ENCODE peak calls at places on chromosome 12, in seven cellular contexts. One of them, this sample, is unnamed. For H3K4me1, the result is how much of the 10 kb centered on the place peaks cover.

GRCh38 chr12:3014641-3015040 is 55.4 kb downstream of the TEAD4 start:
- DNase-seq in spleen: no peak
- DNase-seq in heart left ventricle: no peak
- DNase-seq in IMR-90: no peak
- DNase-seq in tibial nerve: no peak
- DNase-seq in H1: no peak
- DNase-seq in HepG2: no peak
- DNase-seq in this sample: no peak

GRCh38 chr12:57694459-57695019 is 607 bp downstream of the OS9 start:
- DNase-seq in spleen: no peak
- DNase-seq in HepG2: no peak
- DNase-seq in H1: no peak
- DNase-seq in IMR-90: no peak
- DNase-seq in tibial nerve: no peak
- DNase-seq in heart left ventricle: no peak
- DNase-seq in this sample: no peak

GRCh38 chr12:16579041-16579440 is 26.9 kb downstream of the LMO3 start:
- DNase-seq in H1: no peak
- DNase-seq in HepG2: no peak
- DNase-seq in IMR-90: no peak
- DNase-seq in tibial nerve: no peak
- DNase-seq in heart left ventricle: no peak
- DNase-seq in spleen: no peak
- DNase-seq in this sample: no peak

GRCh38 chr12:39348941-39349626 is 93.8 kb downstream of the KIF21A start:
- DNase-seq in IMR-90: no peak
- DNase-seq in H1: no peak
- DNase-seq in tibial nerve: no peak
- DNase-seq in HepG2: no peak
- DNase-seq in heart left ventricle: no peak
- DNase-seq in spleen: no peak
- DNase-seq in this sample: no peak

GRCh38 chr12:26845057-26845666 is 12.2 kb upstream of the ITPR2 start:
- DNase-seq in heart left ventricle: peak
- DNase-seq in HepG2: peak
- DNase-seq in H1: peak
- DNase-seq in spleen: no peak
- DNase-seq in tibial nerve: peak
- DNase-seq in IMR-90: peak
- DNase-seq in this sample: no peak

GRCh38 chr12:127306604-127307215 is 960.3 kb upstream of the TMEM132C start:
- DNase-seq in H1: no peak
- DNase-seq in IMR-90: no peak
- DNase-seq in heart left ventricle: no peak
- DNase-seq in HepG2: no peak
- DNase-seq in spleen: no peak
- DNase-seq in tibial nerve: no peak
- DNase-seq in this sample: no peak

GRCh38 chr12:7907009-7907408 is 29.0 kb downstream of the SLC2A3 start:
- DNase-seq in H1: peak
- DNase-seq in HepG2: peak
- DNase-seq in IMR-90: peak
- DNase-seq in spleen: no peak
- DNase-seq in heart left ventricle: no peak
- DNase-seq in tibial nerve: peak
- DNase-seq in this sample: no peak

GRCh38 chr12:42732908-42733411 is 143.4 kb upstream of the PRICKLE1 start:
- DNase-seq in IMR-90: no peak
- DNase-seq in H1: no peak
- DNase-seq in heart left ventricle: no peak
- DNase-seq in tibial nerve: no peak
- DNase-seq in spleen: no peak
- DNase-seq in HepG2: no peak
- DNase-seq in this sample: no peak

GRCh38 chr12:2453076-2453806 is 341.5 kb upstream of the FKBP4 start:
- DNase-seq in heart left ventricle: no peak
- DNase-seq in spleen: no peak
- DNase-seq in HepG2: no peak
- DNase-seq in H1: no peak
- DNase-seq in IMR-90: no peak
- DNase-seq in tibial nerve: no peak
- DNase-seq in this sample: no peak

GRCh38 chr12:53052419-53053222 is 2.8 kb downstream of the TNS2 start:
- DNase-seq in tibial nerve: peak
- DNase-seq in HepG2: no peak
- DNase-seq in spleen: no peak
- DNase-seq in H1: no peak
- DNase-seq in heart left ventricle: peak
- DNase-seq in IMR-90: peak
- DNase-seq in this sample: no peak

GRCh38 chr12:111792155-111792876 is 25.6 kb downstream of the ALDH2 start:
- DNase-seq in HepG2: no peak
- DNase-seq in IMR-90: peak
- DNase-seq in H1: no peak
- DNase-seq in tibial nerve: peak
- DNase-seq in heart left ventricle: peak
- DNase-seq in spleen: no peak
- DNase-seq in this sample: no peak

GRCh38 chr12:113214938-113215400 is 6.3 kb upstream of the TPCN1 start:
- DNase-seq in heart left ventricle: peak
- DNase-seq in spleen: no peak
- DNase-seq in IMR-90: peak
- DNase-seq in tibial nerve: peak
- DNase-seq in H1: no peak
- DNase-seq in HepG2: peak
- DNase-seq in this sample: no peak

GRCh38 chr12:81128930-81129554 is 51.2 kb downstream of the ACSS3 start:
- DNase-seq in heart left ventricle: peak
- DNase-seq in IMR-90: peak
- DNase-seq in H1: no peak
- DNase-seq in spleen: no peak
- DNase-seq in tibial nerve: no peak
- DNase-seq in HepG2: peak
- DNase-seq in this sample: no peak

GRCh38 chr12:26011099-26011498 is 52.6 kb downstream of the RASSF8 start:
- DNase-seq in H1: no peak
- DNase-seq in spleen: no peak
- DNase-seq in IMR-90: peak
- DNase-seq in heart left ventricle: no peak
- DNase-seq in HepG2: no peak
- DNase-seq in tibial nerve: peak
- DNase-seq in this sample: no peak

GRCh38 chr12:128258866-128259555 is 8.0 kb upstream of the TMEM132C start:
- DNase-seq in spleen: no peak
- DNase-seq in tibial nerve: no peak
- DNase-seq in heart left ventricle: no peak
- DNase-seq in H1: no peak
- DNase-seq in HepG2: no peak
- DNase-seq in IMR-90: no peak
- DNase-seq in this sample: no peak

GRCh38 chr12:99984271-99985128 is at the start of gene ANKS1B:
- DNase-seq in IMR-90: peak
- DNase-seq in heart left ventricle: peak
- DNase-seq in HepG2: no peak
- DNase-seq in tibial nerve: peak
- DNase-seq in spleen: no peak
- DNase-seq in H1: peak
- DNase-seq in this sample: no peak

GRCh38 chr12:58176296-58176869 is 235.0 kb downstream of the ATP23 start:
- DNase-seq in heart left ventricle: peak
- DNase-seq in IMR-90: peak
- DNase-seq in tibial nerve: peak
- DNase-seq in HepG2: peak
- DNase-seq in H1: peak
- DNase-seq in spleen: no peak
- DNase-seq in this sample: no peak

GRCh38 chr12:101299931-101300330 is 20.0 kb downstream of the UTP20 start:
- DNase-seq in tibial nerve: no peak
- DNase-seq in IMR-90: peak
- DNase-seq in spleen: no peak
- DNase-seq in HepG2: peak
- DNase-seq in H1: no peak
- DNase-seq in heart left ventricle: no peak
- DNase-seq in this sample: no peak

GRCh38 chr12:57031228-57031670 is 14.9 kb upstream of the TAC3 start:
- DNase-seq in H1: no peak
- DNase-seq in heart left ventricle: no peak
- DNase-seq in HepG2: peak
- DNase-seq in tibial nerve: no peak
- DNase-seq in spleen: no peak
- DNase-seq in IMR-90: no peak
- DNase-seq in this sample: no peak

GRCh38 chr12:38995249-38995648 is 89.9 kb upstream of the CPNE8 start:
- DNase-seq in tibial nerve: no peak
- DNase-seq in H1: no peak
- DNase-seq in HepG2: no peak
- DNase-seq in heart left ventricle: no peak
- DNase-seq in IMR-90: no peak
- DNase-seq in spleen: no peak
- DNase-seq in this sample: no peak

DNA sequence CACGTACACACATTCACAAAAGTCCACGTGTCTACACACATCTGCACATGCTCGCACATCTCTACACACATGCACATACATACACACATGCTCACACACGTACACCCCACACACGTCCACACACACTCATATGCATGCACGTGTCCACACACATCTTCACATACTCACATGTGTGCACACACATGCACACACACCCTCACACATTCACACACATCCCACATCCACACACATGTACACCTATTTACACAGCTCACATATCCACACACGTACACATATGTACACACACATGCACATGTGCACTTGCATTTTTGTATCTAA is 3.6 kb downstream of the ADGRD1 start:
- DNase-seq in spleen: no peak
- DNase-seq in tibial nerve: no peak
- DNase-seq in H1: no peak
- DNase-seq in HepG2: no peak
- DNase-seq in heart left ventricle: no peak
- DNase-seq in IMR-90: no peak
- DNase-seq in this sample: no peak
- H3K4me1 ChIP-seq in spleen: under half
- H3K4me1 ChIP-seq in tibial nerve: under half
- H3K4me1 ChIP-seq in H1: under half
- H3K4me1 ChIP-seq in HepG2: under half
- H3K4me1 ChIP-seq in heart left ventricle: under half
- H3K4me1 ChIP-seq in IMR-90: under half
- H3K4me1 ChIP-seq in this sample: under half

DNA sequence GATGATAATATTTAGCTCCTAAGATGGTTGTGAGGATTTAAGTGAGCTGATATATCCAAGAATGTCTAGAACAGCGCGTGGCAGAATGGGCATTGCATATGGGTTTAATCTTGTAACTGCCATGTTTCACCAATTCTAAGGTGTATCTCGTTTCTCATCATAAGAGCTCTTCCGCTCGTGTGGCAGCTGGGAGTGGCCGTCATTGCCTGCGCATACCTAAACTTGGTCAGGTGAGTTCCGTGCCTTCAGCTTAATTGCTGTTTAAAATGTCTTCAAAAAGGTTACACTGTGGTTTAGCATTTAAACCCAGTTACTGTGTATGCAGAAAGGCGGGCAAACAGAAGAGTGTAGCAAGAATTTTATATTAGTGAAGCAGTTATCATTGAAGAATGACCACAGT is 4.5 kb upstream of the AQP2 start:
- DNase-seq in heart left ventricle: no peak
- DNase-seq in H1: no peak
- DNase-seq in HepG2: no peak
- DNase-seq in spleen: peak
- DNase-seq in tibial nerve: no peak
- DNase-seq in IMR-90: no peak
- DNase-seq in this sample: no peak
- TF ChIP-seq CTCF in heart left ventricle: no peak
- TF ChIP-seq CTCF in H1: no peak
- TF ChIP-seq CTCF in HepG2: no peak
- TF ChIP-seq CTCF in spleen: no peak
- TF ChIP-seq CTCF in tibial nerve: no peak
- TF ChIP-seq CTCF in IMR-90: no peak
- TF ChIP-seq CTCF in this sample: no peak

GRCh38 chr12:31736472-31736871 is 7.7 kb upstream of the AMN1 start:
- DNase-seq in tibial nerve: no peak
- DNase-seq in H1: no peak
- DNase-seq in heart left ventricle: no peak
- DNase-seq in HepG2: no peak
- DNase-seq in spleen: no peak
- DNase-seq in IMR-90: peak
- DNase-seq in this sample: no peak

GRCh38 chr12:31728917-31729640 is at the start of gene AMN1:
- DNase-seq in H1: peak
- DNase-seq in heart left ventricle: peak
- DNase-seq in tibial nerve: peak
- DNase-seq in spleen: peak
- DNase-seq in IMR-90: peak
- DNase-seq in HepG2: peak
- DNase-seq in this sample: peak

GRCh38 chr12:31729728-31730127 is 907 bp upstream of the AMN1 start:
- DNase-seq in tibial nerve: no peak
- DNase-seq in HepG2: no peak
- DNase-seq in IMR-90: no peak
- DNase-seq in heart left ventricle: no peak
- DNase-seq in spleen: no peak
- DNase-seq in H1: no peak
- DNase-seq in this sample: no peak

GRCh38 chr12:31737345-31737744 is 8.5 kb upstream of the AMN1 start:
- DNase-seq in IMR-90: no peak
- DNase-seq in spleen: no peak
- DNase-seq in tibial nerve: no peak
- DNase-seq in HepG2: no peak
- DNase-seq in H1: peak
- DNase-seq in heart left ventricle: no peak
- DNase-seq in this sample: no peak

DNA sequence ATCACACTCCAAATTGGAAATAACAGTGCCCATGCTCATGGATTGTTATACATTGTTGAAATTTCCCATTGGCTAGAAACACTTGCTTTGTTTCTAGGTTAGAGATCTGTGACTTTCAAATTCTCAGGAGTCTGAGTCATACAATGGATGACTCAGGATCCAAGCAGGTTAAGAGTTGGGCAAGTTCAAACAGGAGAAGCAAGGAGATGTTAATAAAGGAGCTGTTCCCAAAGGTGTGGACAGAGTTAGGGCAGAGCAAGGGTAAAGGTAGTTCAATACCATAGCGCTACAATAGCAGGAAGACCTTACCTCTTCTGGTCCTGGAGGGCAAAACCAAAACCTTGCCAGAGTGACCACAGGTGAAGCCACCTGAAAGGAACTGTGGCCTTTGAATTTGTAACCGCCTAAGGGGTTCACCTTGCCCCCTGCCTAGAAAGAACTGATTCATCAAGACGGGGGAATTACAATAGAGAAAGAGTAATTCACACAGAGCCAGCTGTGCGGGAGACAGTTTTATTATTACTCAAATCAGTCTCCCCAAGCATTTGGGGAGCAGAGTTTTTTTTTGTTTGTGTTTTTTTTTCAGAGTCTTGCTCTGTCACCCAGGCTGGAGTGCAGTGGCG is 4.2 kb upstream of the AMN1 start:
- DNase-seq in IMR-90: peak
- DNase-seq in tibial nerve: no peak
- DNase-seq in heart left ventricle: no peak
- DNase-seq in spleen: no peak
- DNase-seq in HepG2: peak
- DNase-seq in H1: peak
- DNase-seq in this sample: no peak
- TF ChIP-seq POLR2A in IMR-90: no peak
- TF ChIP-seq POLR2A in tibial nerve: no peak
- TF ChIP-seq POLR2A in heart left ventricle: no peak
- TF ChIP-seq POLR2A in spleen: no peak
- TF ChIP-seq POLR2A in HepG2: no peak
- TF ChIP-seq POLR2A in H1: no peak
- TF ChIP-seq POLR2A in this sample: no peak

GRCh38 chr12:66065623-66066022 is 64.9 kb downstream of the LLPH start:
- DNase-seq in H1: no peak
- DNase-seq in HepG2: no peak
- DNase-seq in spleen: no peak
- DNase-seq in tibial nerve: no peak
- DNase-seq in heart left ventricle: no peak
- DNase-seq in IMR-90: peak
- DNase-seq in this sample: no peak
- H3K4me1 ChIP-seq in H1: under half
- H3K4me1 ChIP-seq in HepG2: under half
- H3K4me1 ChIP-seq in spleen: under half
- H3K4me1 ChIP-seq in tibial nerve: under half
- H3K4me1 ChIP-seq in heart left ventricle: under half
- H3K4me1 ChIP-seq in IMR-90: under half
- H3K4me1 ChIP-seq in this sample: under half

This sample was measured in esophagus squamous epithelium.